ENCODE peak calls at places on chromosome 15, in four cellular contexts. I, X, K and L are unnamed samples.

GRCh38 chr15:35751421-35752133 is 205.6 kb upstream of the DPH6 start:
- DNase-seq in I (peak), X (peak), K (peak), L (peak)

GRCh38 chr15:78635346-78635745 is 5.7 kb downstream of the CHRNB4 start:
- DNase-seq in I (no peak), K (no peak), X (no peak), L (no peak)

GRCh38 chr15:35725353-35725752 is 179.4 kb upstream of the DPH6 start:
- DNase-seq in I (no peak), K (no peak), X (peak), L (no peak)

GRCh38 chr15:45867281-45867680 is 232.5 kb downstream of the SQOR start:
- DNase-seq in K (no peak), I (no peak), X (no peak), L (no peak)

GRCh38 chr15:35286721-35287120 is 201.6 kb upstream of the NANOGP8 start:
- DNase-seq in X (no peak), K (no peak), I (no peak), L (no peak)

GRCh38 chr15:75455424-75455981 is 4.0 kb upstream of the SIN3A start:
- DNase-seq in K (peak), X (peak), I (peak), L (peak)

GRCh38 chr15:25863067-25863967 is at the start of gene ATP10A:
- DNase-seq in K (peak), I (no peak), X (peak), L (peak)

GRCh38 chr15:75397494-75397893 is 29.1 kb upstream of the MAN2C1 start:
- DNase-seq in K (no peak), I (no peak), X (peak), L (no peak)

GRCh38 chr15:97995192-97995591 is 34.7 kb downstream of the ARRDC4 start:
- DNase-seq in K (no peak), I (peak), X (no peak), L (no peak)

GRCh38 chr15:48266029-48266428 is 59.9 kb downstream of the SLC12A1 start:
- DNase-seq in I (no peak), X (no peak), K (peak), L (no peak)

GRCh38 chr15:76929011-76929760 is 2.4 kb upstream of the RCN2 start:
- DNase-seq in X (no peak), K (no peak), I (no peak), L (no peak)

GRCh38 chr15:77002954-77003912 is 8.3 kb downstream of the PSTPIP1 start:
- DNase-seq in I (no peak), X (no peak), K (no peak), L (no peak)

GRCh38 chr15:81909229-81910087 is 136.4 kb downstream of the MEX3B start:
- DNase-seq in I (no peak), K (peak), X (peak), L (no peak)

GRCh38 chr15:34726407-34727100 is 28.2 kb downstream of the GJD2 start:
- DNase-seq in I (peak), X (peak), K (peak), L (no peak)

GRCh38 chr15:57327985-57328471 is 48.3 kb upstream of the CGNL1 start:
- DNase-seq in I (peak), X (peak), K (peak), L (no peak)

GRCh38 chr15:87032291-87032690 is 952.6 kb downstream of the AGBL1 start:
- DNase-seq in K (peak), X (no peak), I (peak), L (no peak)

GRCh38 chr15:75195122-75195765 is 6.4 kb upstream of the C15orf39 start:
- DNase-seq in X (no peak), K (peak), I (no peak), L (peak)

GRCh38 chr15:39580117-39580629 is 706 bp upstream of the THBS1 start:
- DNase-seq in X (peak), K (peak), I (peak), L (peak)

GRCh38 chr15:47360296-47360695 is 357.0 kb upstream of the SEMA6D start:
- DNase-seq in K (no peak), X (peak), I (no peak), L (no peak)

GRCh38 chr15:49826640-49827281 is 205.9 kb downstream of the DTWD1 start:
- DNase-seq in K (no peak), X (no peak), I (no peak), L (no peak)

GRCh38 chr15:31486906-31487695 is 160.5 kb downstream of the KLF13 start:
- DNase-seq in I (no peak), X (no peak), K (no peak), L (no peak)

GRCh38 chr15:40878785-40879184 is 4.8 kb upstream of the RHOV start:
- DNase-seq in I (peak), K (peak), X (peak), L (no peak)

GRCh38 chr15:27796405-27797085 is 302.6 kb downstream of the OCA2 start:
- DNase-seq in I (no peak), X (no peak), K (peak), L (no peak)

GRCh38 chr15:64163662-64164362 is 990 bp upstream of the PPIB start:
- DNase-seq in X (no peak), I (peak), K (peak), L (no peak)

GRCh38 chr15:49521802-49522201 is 98.8 kb downstream of the FGF7 start:
- DNase-seq in I (no peak), X (peak), K (peak), L (no peak)

GRCh38 chr15:53328341-53328740 is 431.1 kb downstream of the WDR72 start:
- DNase-seq in K (peak), I (no peak), X (no peak), L (no peak)

GRCh38 chr15:66096711-66097058 is 156.9 kb downstream of the MEGF11 start:
- DNase-seq in K (no peak), X (no peak), I (no peak), L (no peak)

GRCh38 chr15:63492541-63493077 is 11.8 kb upstream of the USP3 start:
- DNase-seq in X (peak), I (no peak), K (no peak), L (no peak)

GRCh38 chr15:56286213-56286612 is 42.5 kb upstream of the RFX7 start:
- DNase-seq in I (no peak), K (peak), X (no peak), L (no peak)

GRCh38 chr15:79160211-79160610 is 69.6 kb upstream of the RASGRF1 start:
- DNase-seq in X (peak), K (no peak), I (peak), L (no peak)

GRCh38 chr15:92954578-92954977 is 54.5 kb downstream of the CHD2 start:
- DNase-seq in I (no peak), K (peak), X (no peak), L (no peak)

GRCh38 chr15:28002867-28003266 is 96.2 kb downstream of the OCA2 start:
- DNase-seq in X (no peak), K (no peak), I (no peak), L (no peak)

GRCh38 chr15:61086001-61086400 is 143.1 kb downstream of the RORA start:
- DNase-seq in K (peak), I (no peak), X (no peak), L (no peak)
- H4K8ac ChIP-seq in K (no peak), I (no peak), X (no peak), L (no peak)

DNA sequence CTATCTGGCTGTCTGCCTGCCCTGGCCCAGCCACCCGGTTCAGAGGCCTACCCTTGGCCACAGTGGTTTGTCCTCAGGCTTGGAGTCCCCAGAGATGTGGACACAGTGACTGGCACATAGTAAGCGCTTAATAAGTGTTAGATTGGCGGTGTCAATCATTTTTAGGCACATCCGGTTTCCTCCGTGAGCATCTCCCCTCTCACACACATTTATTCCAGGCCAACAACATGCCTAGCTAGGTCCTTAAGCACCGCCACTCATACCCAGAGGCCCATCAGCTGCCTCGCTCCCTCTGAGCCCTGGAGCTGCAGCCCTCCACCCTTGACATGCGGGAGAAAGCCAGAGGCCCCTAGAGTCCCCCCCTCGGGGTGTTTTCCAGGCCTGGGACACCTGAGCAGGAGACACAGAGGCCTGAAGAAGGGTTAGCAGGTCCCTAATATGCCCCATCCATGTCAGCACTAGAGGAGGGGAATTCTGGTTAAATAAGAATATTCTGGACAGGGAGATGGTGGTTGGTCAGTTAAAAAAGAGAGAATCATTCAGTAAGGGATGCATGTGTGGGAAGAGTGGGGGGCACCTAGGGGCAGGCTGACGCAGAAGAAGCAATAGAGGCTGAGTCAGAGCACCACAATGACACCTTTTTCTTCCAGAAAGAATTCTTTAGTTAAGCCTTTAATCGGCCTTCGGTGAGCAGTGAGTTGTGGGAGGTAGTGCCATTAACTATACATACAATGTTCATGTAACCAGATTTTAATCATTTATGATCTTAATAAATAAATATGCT is 22.3 kb downstream of the NR2F2 start:
- DNase-seq in I (no peak), K (no peak), X (peak), L (no peak)
- H3K23ac ChIP-seq in I (no peak), K (no peak), X (no peak), L (no peak)

DNA sequence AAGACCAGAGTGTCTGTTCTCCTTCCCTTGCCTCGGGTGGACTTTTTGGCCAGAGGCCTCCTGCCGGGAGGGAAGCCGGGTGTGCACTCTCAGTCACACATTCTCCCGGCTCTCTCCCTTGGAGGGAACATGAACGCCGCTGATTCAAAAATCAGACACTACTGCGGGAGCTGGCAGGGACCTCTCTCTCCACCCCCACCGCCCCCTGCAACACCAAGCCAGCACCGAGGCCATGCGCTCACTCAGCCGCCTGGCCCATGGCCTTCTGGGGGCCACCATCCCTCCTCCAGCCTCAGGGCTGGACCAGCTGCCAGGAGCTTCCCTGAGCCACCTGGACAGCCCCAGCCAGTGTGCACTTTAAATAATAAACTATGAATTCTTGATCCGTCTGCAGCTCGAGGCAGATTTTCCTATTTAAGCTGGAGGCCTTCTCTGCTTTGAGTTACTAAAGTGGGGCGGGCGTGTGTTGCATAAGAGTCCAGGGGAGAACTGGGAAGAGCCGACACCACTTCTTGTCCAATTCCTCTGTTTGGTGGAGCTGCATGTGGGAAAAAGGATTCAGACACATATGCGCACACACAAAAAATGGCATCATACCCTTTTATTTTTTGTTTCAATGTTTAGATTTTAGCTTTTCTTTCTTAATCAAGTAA is 30.6 kb downstream of the ADAMTS17 start:
- DNase-seq in X (no peak), K (no peak), I (no peak), L (no peak)
- H4K8ac ChIP-seq in X (no peak), K (no peak), I (no peak), L (no peak)

GRCh38 chr15:85749261-85750151 is 45.2 kb downstream of the KLHL25 start:
- DNase-seq in I (no peak), X (peak), K (no peak), L (no peak)

GRCh38 chr15:85750807-85751730 is 43.7 kb downstream of the KLHL25 start:
- DNase-seq in I (no peak), X (no peak), K (peak), L (no peak)

GRCh38 chr15:85751731-85752421 is 42.8 kb downstream of the KLHL25 start:
- DNase-seq in K (peak), I (no peak), X (no peak), L (peak)

GRCh38 chr15:85748729-85749128 is 46.0 kb downstream of the KLHL25 start:
- DNase-seq in X (no peak), I (peak), K (peak), L (no peak)

GRCh38 chr15:85750319-85750806 is 44.4 kb downstream of the KLHL25 start:
- DNase-seq in X (peak), I (no peak), K (peak), L (no peak)
- H3K23ac ChIP-seq in X (no peak), I (no peak), K (no peak), L (no peak)

GRCh38 chr15:68503791-68504720 is 72.1 kb upstream of the ITGA11 start:
- DNase-seq in I (no peak), K (no peak), X (peak), L (no peak)
- H4K8ac ChIP-seq in I (no peak), K (no peak), X (peak), L (no peak)

DNA sequence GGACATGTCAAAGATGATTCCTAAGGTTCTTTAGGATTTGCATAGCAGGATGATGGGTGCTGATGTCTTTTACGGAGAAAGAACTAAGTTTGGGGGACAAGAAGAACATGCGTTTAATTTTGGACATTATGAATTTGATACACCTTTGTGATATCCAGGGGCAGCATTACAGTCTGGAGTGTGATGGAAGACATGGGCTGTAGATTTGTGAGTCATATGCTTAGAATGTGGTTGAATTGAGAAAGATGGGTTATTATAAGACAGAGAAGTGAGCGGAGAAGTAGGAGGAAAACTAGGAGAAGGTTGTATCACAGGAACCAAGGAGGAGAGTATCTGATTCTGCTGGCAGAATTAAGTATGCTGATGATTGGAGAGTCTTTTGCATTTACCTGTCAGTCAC is 20.6 kb downstream of the NEO1 start:
- DNase-seq in X (no peak), I (no peak), K (no peak), L (no peak)
- H3K23ac ChIP-seq in X (no peak), I (no peak), K (no peak), L (no peak)

DNA sequence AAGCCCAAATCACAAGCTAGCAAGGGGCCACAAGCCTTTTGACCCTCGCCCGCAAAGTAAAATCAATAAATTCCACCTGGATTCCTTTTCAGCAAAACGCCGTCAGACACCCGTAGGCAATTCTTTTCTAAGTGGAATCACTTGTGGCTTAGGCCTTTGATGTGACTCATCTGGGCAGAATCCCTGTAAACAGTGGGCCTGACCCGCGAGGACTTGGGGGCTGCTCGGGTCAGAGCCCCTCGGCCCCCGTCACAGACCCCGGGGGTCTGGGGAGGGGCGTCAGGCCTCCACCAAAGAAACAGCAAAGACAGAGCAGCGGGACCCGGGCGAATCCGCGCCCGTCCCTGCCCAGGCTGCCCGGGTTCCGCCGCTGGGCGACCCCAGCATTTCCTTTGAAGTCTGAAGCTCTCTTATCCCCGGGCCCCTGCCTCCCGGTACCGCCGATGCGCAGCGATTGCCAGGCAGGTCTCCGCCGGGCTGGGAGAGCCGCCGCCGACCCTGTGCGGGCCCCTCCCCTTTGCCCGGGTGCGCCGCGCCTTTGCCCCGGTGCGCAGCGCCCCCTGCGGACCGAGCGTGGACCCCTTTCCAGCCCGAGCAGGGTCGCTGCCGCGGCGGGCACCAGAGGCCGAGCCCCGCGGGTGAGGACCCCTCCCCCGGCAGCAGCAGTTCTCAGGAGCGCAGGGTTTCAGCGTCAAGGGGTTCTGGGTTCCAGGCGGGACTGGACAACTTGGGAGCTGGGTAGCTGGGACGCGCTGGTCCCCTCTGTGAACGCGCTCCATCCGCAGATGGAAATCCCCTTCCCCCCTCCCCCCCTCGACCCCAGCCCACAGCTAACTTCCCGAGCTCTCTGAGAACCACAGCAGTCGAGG is 178.3 kb downstream of the UACA start:
- DNase-seq in K (peak), X (peak), I (peak), L (peak)
- H4K8ac ChIP-seq in K (peak), X (no peak), I (peak), L (no peak)

GRCh38 chr15:83198476-83198875 is 9.1 kb downstream of the HDGFL3 start:
- DNase-seq in I (no peak), K (no peak), X (no peak), L (no peak)
- H3K23ac ChIP-seq in I (no peak), K (no peak), X (no peak), L (no peak)